ENCODE peak calls at places on chromosomes 7 and 10, in five cellular contexts. U is transverse colon, O is prostate gland, F is HCT116, S is endothelial cell of umbilical vein. G is an unnamed sample.

GRCh38 chr7:38070718-38071117 is 107.3 kb upstream of the STARD3NL start:
- DNase-seq in O (no peak), S (no peak), F (peak), U (no peak), G (peak)

GRCh38 chr10:74778436-74779094 is 47.8 kb upstream of the KAT6B start:
- DNase-seq in U (no peak), F (no peak), O (no peak), S (no peak), G (no peak)

GRCh38 chr10:133420579-133420978 is 3.8 kb downstream of the SPRN start:
- DNase-seq in S (no peak), F (no peak), O (no peak), U (no peak), G (no peak)

GRCh38 chr7:19747740-19748339 is 25.6 kb downstream of the TMEM196 start:
- DNase-seq in O (no peak), S (peak), U (no peak), F (peak), G (no peak)

GRCh38 chr7:148650232-148650858 is 48.4 kb upstream of the CUL1 start:
- DNase-seq in U (no peak), S (no peak), F (no peak), O (no peak), G (no peak)

GRCh38 chr7:24075426-24075810 is 208.6 kb upstream of the NPY start:
- DNase-seq in S (no peak), U (no peak), F (no peak), O (no peak), G (no peak)

GRCh38 chr7:46850563-46851325 is 731.2 kb downstream of the TNS3 start:
- DNase-seq in F (no peak), S (no peak), O (no peak), U (no peak), G (no peak)

GRCh38 chr10:129375171-129375570 is 91.9 kb upstream of the MGMT start:
- DNase-seq in S (no peak), F (no peak), U (no peak), O (no peak), G (no peak)

GRCh38 chr10:1291178-1292090 is 235.2 kb downstream of the WDR37 start:
- DNase-seq in U (no peak), F (no peak), S (no peak), O (no peak), G (no peak)

GRCh38 chr7:3056713-3057388 is 13.2 kb upstream of the CARD11 start:
- DNase-seq in F (no peak), U (no peak), O (no peak), S (no peak), G (no peak)

GRCh38 chr10:95125582-95125981 is 56.3 kb upstream of the CYP2C8 start:
- DNase-seq in F (no peak), S (no peak), U (no peak), O (no peak), G (no peak)

GRCh38 chr7:40474790-40475680 is 340.2 kb downstream of the SUGCT start:
- DNase-seq in U (no peak), S (peak), F (no peak), O (no peak), G (peak)

GRCh38 chr7:116356979-116357378 is 142.6 kb upstream of the CAV2 start:
- DNase-seq in U (no peak), O (no peak), F (no peak), S (peak), G (no peak)

DNA sequence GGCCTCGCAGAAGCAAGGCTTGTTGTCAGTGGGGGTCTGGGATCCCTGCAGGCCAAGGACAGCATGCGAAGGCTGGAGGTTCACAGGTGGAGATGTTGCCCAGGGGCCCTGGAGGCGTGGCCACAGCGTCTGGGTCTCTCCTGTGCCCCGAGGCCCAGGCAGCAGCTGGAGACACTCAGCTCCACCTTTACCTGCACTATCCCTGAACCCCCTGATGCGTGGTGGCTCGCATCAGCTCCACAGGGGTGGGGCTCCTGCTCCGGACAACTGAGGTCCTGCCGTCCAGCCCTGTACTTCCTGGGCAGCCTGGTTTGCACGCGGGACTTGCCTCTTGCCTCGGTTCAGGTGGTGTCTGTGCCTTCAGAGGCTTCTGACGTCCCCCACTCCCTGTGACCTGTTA is 54.6 kb upstream of the ZNF32 start:
- DNase-seq in F (no peak), O (no peak), U (no peak), S (no peak), G (no peak)
- TF ChIP-seq POLR2AphosphoS5 in F (no peak), O (no peak), U (no peak), S (no peak), G (no peak)

GRCh38 chr10:48439581-48440041 is 133.1 kb downstream of the MAPK8 start:
- DNase-seq in U (peak), F (no peak), O (no peak), S (no peak), G (no peak)

GRCh38 chr10:48440771-48441170 is 134.3 kb downstream of the MAPK8 start:
- DNase-seq in S (no peak), U (no peak), F (no peak), O (no peak), G (no peak)

GRCh38 chr10:48442090-48442808 is 135.8 kb downstream of the MAPK8 start:
- DNase-seq in S (no peak), F (no peak), O (no peak), U (no peak), G (no peak)

GRCh38 chr10:48437546-48437945 is 131.1 kb downstream of the MAPK8 start:
- DNase-seq in F (no peak), O (no peak), U (no peak), S (no peak), G (no peak)

DNA sequence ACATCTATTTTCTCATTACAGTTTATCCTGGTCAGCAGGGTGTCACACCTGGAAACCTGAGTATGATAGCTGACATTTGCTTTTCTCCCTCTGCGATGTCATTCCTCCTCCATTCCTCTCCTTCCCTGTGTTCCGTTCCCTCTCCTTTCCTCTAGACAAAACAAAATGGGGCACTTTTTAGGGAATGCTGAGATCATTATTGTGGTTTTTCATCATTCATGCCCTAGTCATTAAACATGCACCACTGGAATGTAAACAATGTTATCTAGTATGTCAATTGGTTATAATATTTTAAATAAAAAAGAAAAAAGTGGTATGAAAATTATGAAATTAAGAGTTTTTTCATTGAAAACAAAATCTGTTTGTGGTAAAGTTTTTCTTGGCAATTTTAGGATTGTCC is 132.6 kb downstream of the MAPK8 start:
- DNase-seq in S (no peak), F (no peak), O (no peak), U (no peak), G (no peak)
- TF ChIP-seq POLR2AphosphoS5 in S (no peak), F (no peak), O (no peak), U (no peak), G (no peak)

GRCh38 chr10:34112431-34112830 is 702.7 kb downstream of the PARD3 start:
- DNase-seq in U (no peak), S (no peak), O (no peak), F (no peak), G (no peak)
- TF ChIP-seq POLR2AphosphoS5 in U (peak), S (no peak), O (no peak), F (no peak), G (no peak)

GRCh38 chr10:114024876-114025609 is 18.6 kb upstream of the ADRB1 start:
- DNase-seq in S (no peak), U (no peak), O (no peak), F (no peak), G (no peak)
- TF ChIP-seq POLR2AphosphoS5 in S (no peak), U (no peak), O (no peak), F (no peak), G (peak)

GRCh38 chr7:74405191-74405898 is 48.4 kb upstream of the GTF2IRD1 start:
- DNase-seq in F (no peak), U (no peak), S (no peak), O (no peak), G (no peak)
- TF ChIP-seq POLR2AphosphoS5 in F (no peak), U (no peak), S (no peak), O (no peak), G (no peak)

DNA sequence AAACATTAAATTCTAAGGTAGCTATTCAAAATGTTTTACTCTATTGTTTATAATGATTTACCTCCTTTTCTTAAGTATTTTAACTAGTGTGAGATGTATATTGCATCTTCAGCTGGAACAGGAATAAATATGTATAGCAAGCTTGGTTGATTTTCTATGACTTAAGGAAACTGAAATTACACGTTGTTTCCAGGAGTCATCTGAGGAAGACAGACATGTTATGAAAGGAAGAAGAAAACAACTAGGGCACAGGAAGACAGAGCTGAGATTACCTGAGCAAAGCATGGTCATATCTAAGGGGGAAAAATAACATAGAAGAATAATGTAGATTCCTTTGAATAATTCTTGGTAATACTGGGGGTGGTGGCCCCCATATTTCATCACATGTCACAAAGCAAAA is 210.9 kb upstream of the SEMA3E start:
- DNase-seq in O (no peak), S (no peak), F (no peak), U (no peak), G (no peak)
- TF ChIP-seq POLR2AphosphoS5 in O (no peak), S (no peak), F (no peak), U (no peak), G (no peak)

GRCh38 chr7:106110885-106111670 is 1.0 kb downstream of the SYPL1 start:
- DNase-seq in O (no peak), S (peak), F (no peak), U (no peak), G (no peak)

GRCh38 chr7:106112972-106113421 is 885 bp upstream of the SYPL1 start:
- DNase-seq in F (no peak), S (peak), O (no peak), U (no peak), G (no peak)

GRCh38 chr7:106110238-106110560 is 1.9 kb downstream of the SYPL1 start:
- DNase-seq in O (no peak), U (no peak), F (no peak), S (peak), G (no peak)

GRCh38 chr7:106111671-106112117 is 418 bp downstream of the SYPL1 start:
- DNase-seq in S (no peak), U (peak), O (no peak), F (peak), G (peak)

GRCh38 chr7:106112118-106112971 is at the start of gene SYPL1:
- DNase-seq in O (peak), S (peak), F (peak), U (peak), G (peak)
- TF ChIP-seq POLR2AphosphoS5 in O (peak), S (peak), F (peak), U (peak), G (peak)

GRCh38 chr7:142833174-142834027 is 21.5 kb upstream of the EPHB6 start:
- DNase-seq in U (no peak), S (no peak), F (no peak), O (no peak), G (no peak)

GRCh38 chr7:142835487-142835886 is 19.4 kb upstream of the EPHB6 start:
- DNase-seq in S (no peak), F (no peak), O (no peak), U (no peak), G (no peak)

GRCh38 chr7:142828101-142828500 is 26.8 kb upstream of the EPHB6 start:
- DNase-seq in U (no peak), O (peak), S (no peak), F (no peak), G (no peak)

DNA sequence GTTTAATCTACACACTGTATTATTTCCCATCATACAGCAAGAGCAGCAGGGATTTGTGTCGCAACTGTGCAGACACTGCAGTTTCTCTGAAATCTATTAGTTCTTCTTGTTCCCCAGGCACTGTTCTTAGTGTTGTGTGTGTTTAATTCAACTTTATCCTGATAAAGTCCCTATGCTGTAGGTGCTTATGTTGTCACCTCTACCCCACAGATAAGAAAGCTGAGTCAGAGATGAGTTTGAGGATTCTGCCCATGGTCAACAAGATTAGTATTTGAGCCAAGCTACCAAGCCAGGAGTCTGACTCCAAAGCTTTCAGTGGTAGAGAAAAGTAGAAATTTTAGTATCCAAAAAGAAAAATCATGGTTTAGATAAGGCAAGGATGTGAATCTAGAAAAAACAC is 22.4 kb upstream of the EPHB6 start:
- DNase-seq in S (no peak), F (no peak), O (no peak), U (no peak), G (no peak)
- TF ChIP-seq POLR2AphosphoS5 in S (no peak), F (no peak), O (no peak), U (no peak), G (no peak)

DNA sequence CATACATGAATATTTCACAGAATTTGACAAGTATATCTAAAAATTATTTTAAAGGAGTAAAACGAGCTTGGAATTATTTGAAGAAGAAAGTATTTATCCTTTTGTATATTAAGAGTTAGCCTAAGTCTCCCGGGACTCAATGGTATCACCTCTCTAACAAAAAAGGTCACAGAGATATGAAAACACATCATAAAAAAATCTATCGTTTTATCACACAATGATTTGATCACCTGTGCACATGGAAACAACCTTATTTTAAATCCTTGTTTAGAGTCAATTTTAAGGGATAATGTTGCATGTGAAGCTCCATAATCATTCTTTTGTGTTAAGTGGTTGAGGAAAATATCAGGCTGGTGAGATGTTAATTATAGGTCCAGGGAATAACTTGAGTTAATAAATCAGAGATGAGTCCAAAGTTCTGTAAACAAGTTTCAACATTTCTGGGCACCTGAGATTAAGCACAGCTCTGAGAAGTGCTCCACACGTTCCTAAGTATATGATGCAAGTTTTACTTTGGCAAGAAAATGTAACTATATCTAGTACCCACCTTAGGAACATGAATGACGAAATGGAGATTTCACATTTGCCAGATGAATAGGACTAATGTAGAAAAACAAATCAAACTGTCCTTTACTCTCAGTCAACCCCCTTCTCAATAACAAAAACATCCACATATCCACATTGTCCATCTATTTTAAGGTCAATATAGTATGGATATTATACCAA is 148.5 kb upstream of the AKR1E2 start:
- DNase-seq in S (no peak), U (no peak), F (no peak), O (no peak), G (no peak)
- TF ChIP-seq POLR2AphosphoS5 in S (no peak), U (peak), F (no peak), O (no peak), G (no peak)

GRCh38 chr7:1532456-1533254 is 2.2 kb downstream of the MAFK start:
- DNase-seq in O (peak), S (peak), F (peak), U (peak), G (no peak)

GRCh38 chr7:1530946-1531262 is 402 bp downstream of the MAFK start:
- DNase-seq in O (no peak), U (no peak), S (no peak), F (no peak), G (no peak)

GRCh38 chr7:1533255-1533568 is 2.7 kb downstream of the MAFK start:
- DNase-seq in U (no peak), S (no peak), F (no peak), O (no peak), G (no peak)

GRCh38 chr7:1531979-1532455 is 1.5 kb downstream of the MAFK start:
- DNase-seq in F (no peak), O (peak), U (no peak), S (no peak), G (no peak)

DNA sequence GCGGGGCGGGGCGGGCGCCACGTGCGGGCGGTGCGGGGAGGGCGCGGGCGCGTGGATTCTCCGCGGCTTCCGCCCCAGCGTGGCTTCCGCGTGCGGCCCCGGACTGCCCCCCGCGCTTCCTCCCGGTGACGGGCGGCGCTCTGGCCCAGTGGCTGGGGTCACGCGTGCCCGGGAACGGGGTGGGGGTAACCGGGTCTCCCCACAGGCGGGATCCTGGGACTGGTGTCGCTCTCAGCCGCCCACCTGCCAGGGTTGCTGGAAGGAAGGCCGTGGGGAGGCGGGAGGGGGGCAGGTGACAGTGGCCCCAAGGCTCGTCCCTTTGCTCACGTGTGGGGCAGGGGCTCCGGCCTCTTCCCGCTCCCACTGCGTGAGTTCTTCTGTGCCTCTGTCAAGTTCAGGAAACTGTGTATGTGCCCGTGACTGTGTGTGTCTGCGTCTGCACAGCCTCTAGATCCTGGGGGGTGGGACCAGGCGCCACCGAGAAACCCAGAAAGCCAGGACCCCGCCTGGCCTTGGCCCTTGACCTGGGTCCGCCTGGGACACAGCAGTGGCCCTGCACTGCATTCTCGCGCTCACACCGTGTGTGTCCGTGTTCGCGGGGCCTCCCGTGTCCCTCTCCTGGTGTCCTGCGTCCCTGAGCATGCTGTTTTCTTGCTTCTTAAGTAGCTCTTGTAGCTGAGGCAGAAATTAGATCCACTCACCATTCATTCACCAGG is 919 bp downstream of the MAFK start:
- DNase-seq in O (no peak), F (no peak), U (peak), S (peak), G (no peak)
- TF ChIP-seq POLR2AphosphoS5 in O (peak), F (peak), U (no peak), S (no peak), G (no peak)